ENCODE peak calls at places on chromosome 21, in seven cellular contexts. C, O, H, E, L, U and N are unnamed samples.

GRCh38 chr21:41422546-41423372 is 3.3 kb upstream of the MX1 start:
- DNase-seq in O (no peak), U (no peak), E (no peak), H (no peak), C (no peak), L (no peak), N (no peak)

GRCh38 chr21:36005018-36005417 is 55.3 kb downstream of the SETD4 start:
- DNase-seq in C (no peak), U (no peak), H (no peak), O (no peak), E (no peak), L (no peak), N (no peak)

GRCh38 chr21:27759820-27760219 is 792.9 kb upstream of the ADAMTS5 start:
- DNase-seq in E (no peak), H (no peak), C (no peak), L (no peak), O (no peak), U (no peak), N (no peak)

GRCh38 chr21:29801122-29801521 is 138.7 kb downstream of the GRIK1 start:
- DNase-seq in O (no peak), H (no peak), L (no peak), E (no peak), C (no peak), U (no peak), N (no peak)

GRCh38 chr21:44984792-44985440 is 45.1 kb downstream of the SLX9 start:
- DNase-seq in U (no peak), E (peak), L (no peak), C (no peak), H (no peak), O (no peak), N (no peak)

GRCh38 chr21:21064353-21064752 is 66.1 kb downstream of the NCAM2 start:
- DNase-seq in U (no peak), H (no peak), O (no peak), C (no peak), E (no peak), L (peak), N (no peak)

GRCh38 chr21:41043008-41043407 is 125.0 kb upstream of the BACE2 start:
- DNase-seq in E (no peak), U (no peak), L (no peak), O (no peak), C (no peak), H (no peak), N (no peak)

GRCh38 chr21:37435120-37435519 is 68.5 kb downstream of the DYRK1A start:
- DNase-seq in E (no peak), O (peak), H (peak), U (peak), L (peak), C (peak), N (no peak)

GRCh38 chr21:18840239-18840638 is 436.7 kb upstream of the TMPRSS15 start:
- DNase-seq in L (no peak), E (no peak), O (no peak), H (no peak), U (peak), C (no peak), N (no peak)

GRCh38 chr21:24290151-24290833 is 1317.0 kb downstream of the MRPL39 start:
- DNase-seq in H (no peak), C (no peak), L (no peak), E (no peak), U (no peak), O (no peak), N (no peak)

GRCh38 chr21:20721151-20721550 is 277.1 kb upstream of the NCAM2 start:
- DNase-seq in U (no peak), E (no peak), L (no peak), C (no peak), H (no peak), O (no peak), N (no peak)

GRCh38 chr21:36545776-36546511 is 66.0 kb upstream of the CLDN14 start:
- DNase-seq in E (no peak), O (no peak), H (no peak), C (no peak), U (no peak), L (no peak), N (no peak)

GRCh38 chr21:34280389-34280795 is 83.4 kb upstream of the KCNE2 start:
- DNase-seq in L (no peak), C (no peak), O (no peak), U (no peak), E (no peak), H (no peak), N (no peak)

GRCh38 chr21:38937844-38938243 is 132.1 kb downstream of the ETS2 start:
- DNase-seq in E (no peak), H (no peak), C (no peak), O (no peak), U (no peak), L (no peak), N (no peak)

GRCh38 chr21:38905328-38905727 is 99.6 kb downstream of the ETS2 start:
- DNase-seq in E (no peak), H (no peak), L (no peak), C (no peak), U (no peak), O (no peak), N (no peak)

GRCh38 chr21:46425061-46425460 is 33.6 kb upstream of the DIP2A start:
- DNase-seq in U (no peak), L (no peak), O (no peak), H (no peak), C (no peak), E (no peak), N (no peak)

GRCh38 chr21:31509108-31510017 is 150.1 kb upstream of the SOD1 start:
- DNase-seq in C (peak), U (peak), L (peak), E (no peak), O (no peak), H (no peak), N (no peak)

GRCh38 chr21:45347712-45348477 is 57.1 kb upstream of the COL18A1 start:
- DNase-seq in L (no peak), O (no peak), C (no peak), H (no peak), U (no peak), E (no peak), N (no peak)

GRCh38 chr21:33542640-33543504 is at the start of gene SON:
- DNase-seq in O (peak), E (peak), C (peak), L (peak), U (peak), H (peak), N (peak)

GRCh38 chr21:35284199-35284598 is 235.1 kb upstream of the RUNX1 start:
- DNase-seq in C (no peak), H (no peak), U (no peak), L (no peak), O (no peak), E (no peak), N (no peak)

GRCh38 chr21:26506951-26507350 is 66.1 kb downstream of the CYYR1 start:
- DNase-seq in L (peak), H (peak), E (no peak), U (no peak), C (no peak), O (no peak), N (peak)

GRCh38 chr21:46286668-46286982 is 483 bp downstream of the YBEY start:
- DNase-seq in E (no peak), C (no peak), O (no peak), L (no peak), H (no peak), U (no peak), N (no peak)

GRCh38 chr21:16239659-16240265 is 510.0 kb downstream of the USP25 start:
- DNase-seq in H (no peak), E (no peak), O (no peak), L (no peak), U (peak), C (no peak), N (no peak)

GRCh38 chr21:37767984-37768383 is 148.3 kb downstream of the KCNJ6 start:
- DNase-seq in L (no peak), E (no peak), H (no peak), U (no peak), O (no peak), C (no peak), N (no peak)

GRCh38 chr21:37848721-37849490 is 67.4 kb downstream of the KCNJ6 start:
- DNase-seq in H (no peak), L (no peak), U (no peak), C (no peak), E (no peak), O (no peak), N (no peak)